ENCODE peak calls at places on chromosomes 2 and 18, in five cellular contexts. J is hypothalamus; Y is skeletal muscle cell; H is stimulated activated CD4-positive, alpha-beta T cell treated with anti-CD3 and anti-CD28 coated beads, Interleukin-1b, Interleukin-23, amount 100 ng/mL, for 1 hour; G is body of pancreas. Q is an unnamed sample.

GRCh38 chr2:193523662-193524061 is 1328.9 kb upstream of the TMEFF2 start:
- DNase-seq in J (no peak), G (no peak), Y (no peak), H (no peak), Q (no peak)

GRCh38 chr18:75063615-75064512 is 145.1 kb downstream of the PTGR3 start:
- DNase-seq in H (no peak), Y (no peak), J (no peak), G (no peak), Q (no peak)

GRCh38 chr2:102186676-102187190 is at the start of gene IL1RL2:
- DNase-seq in J (no peak), Y (no peak), H (no peak), G (no peak), Q (no peak)

GRCh38 chr2:102251042-102251848 is 60.1 kb upstream of the IL1RL1 start:
- DNase-seq in J (no peak), G (peak), Y (no peak), H (peak), Q (peak)

GRCh38 chr2:85748948-85749875 is 4.6 kb upstream of the ATOH8 start:
- DNase-seq in G (no peak), Y (no peak), J (no peak), H (no peak), Q (no peak)

GRCh38 chr2:65067806-65068553 is 11.8 kb downstream of the CEP68 start:
- DNase-seq in H (no peak), Y (no peak), J (no peak), G (no peak), Q (no peak)

GRCh38 chr2:226835420-226835795 is 446 bp upstream of the RHBDD1 start:
- DNase-seq in J (no peak), H (no peak), G (no peak), Y (no peak), Q (no peak)

GRCh38 chr2:59096952-59097351 is 855.8 kb upstream of the FANCL start:
- DNase-seq in J (no peak), H (no peak), G (no peak), Y (no peak), Q (no peak)

GRCh38 chr18:49487711-49488310 is 777 bp upstream of the C18orf32 start:
- DNase-seq in H (no peak), J (no peak), Y (no peak), G (no peak), Q (no peak)

GRCh38 chr2:143110759-143111428 is 18.3 kb upstream of the ARHGAP15 start:
- DNase-seq in G (peak), J (peak), Y (peak), H (peak), Q (peak)

GRCh38 chr2:113278812-113279139 is at the start of gene PAX8:
- DNase-seq in J (no peak), G (no peak), Y (no peak), H (no peak), Q (no peak)